ENCODE peak calls at places on chromosomes 13 and 19, in nine cellular contexts. One of them, this sample, is unnamed.

GRCh38 chr13:35804901-35805300 is 326.3 kb downstream of the DCLK1 start:
- DNase-seq in cardiac fibroblast: peak
- DNase-seq in CD4-positive, alpha-beta T cell: no peak
- DNase-seq in IMR-90: peak
- DNase-seq in heart left ventricle: no peak
- DNase-seq in neural crest cell: no peak
- DNase-seq in fibroblast of mammary gland: peak
- DNase-seq in AG09309: peak
- DNase-seq in mucosa of descending colon: no peak
- DNase-seq in this sample: no peak

GRCh38 chr19:50425581-50425980 is 6.8 kb downstream of the SPIB start:
- DNase-seq in IMR-90: no peak
- DNase-seq in AG09309: no peak
- DNase-seq in fibroblast of mammary gland: no peak
- DNase-seq in cardiac fibroblast: no peak
- DNase-seq in CD4-positive, alpha-beta T cell: no peak
- DNase-seq in neural crest cell: no peak
- DNase-seq in mucosa of descending colon: no peak
- DNase-seq in heart left ventricle: no peak
- DNase-seq in this sample: no peak

GRCh38 chr13:107866007-107866665 is 349.2 kb downstream of the LIG4 start:
- DNase-seq in IMR-90: peak
- DNase-seq in CD4-positive, alpha-beta T cell: no peak
- DNase-seq in neural crest cell: peak
- DNase-seq in AG09309: no peak
- DNase-seq in cardiac fibroblast: peak
- DNase-seq in mucosa of descending colon: no peak
- DNase-seq in fibroblast of mammary gland: no peak
- DNase-seq in heart left ventricle: no peak
- DNase-seq in this sample: no peak

GRCh38 chr13:65236841-65237418 is 1993.2 kb downstream of the PCDH9 start:
- DNase-seq in fibroblast of mammary gland: no peak
- DNase-seq in mucosa of descending colon: no peak
- DNase-seq in cardiac fibroblast: no peak
- DNase-seq in AG09309: no peak
- DNase-seq in IMR-90: no peak
- DNase-seq in heart left ventricle: no peak
- DNase-seq in CD4-positive, alpha-beta T cell: no peak
- DNase-seq in neural crest cell: no peak
- DNase-seq in this sample: no peak

GRCh38 chr19:39194832-39195542 is 1.8 kb upstream of the NCCRP1 start:
- DNase-seq in CD4-positive, alpha-beta T cell: no peak
- DNase-seq in neural crest cell: no peak
- DNase-seq in AG09309: no peak
- DNase-seq in mucosa of descending colon: no peak
- DNase-seq in IMR-90: no peak
- DNase-seq in fibroblast of mammary gland: no peak
- DNase-seq in heart left ventricle: no peak
- DNase-seq in cardiac fibroblast: no peak
- DNase-seq in this sample: no peak

GRCh38 chr13:80072231-80072630 is 268.7 kb downstream of the SPRY2 start:
- DNase-seq in CD4-positive, alpha-beta T cell: no peak
- DNase-seq in AG09309: no peak
- DNase-seq in neural crest cell: no peak
- DNase-seq in fibroblast of mammary gland: no peak
- DNase-seq in IMR-90: no peak
- DNase-seq in cardiac fibroblast: no peak
- DNase-seq in heart left ventricle: no peak
- DNase-seq in mucosa of descending colon: no peak
- DNase-seq in this sample: no peak

GRCh38 chr19:28864024-28864503 is 348.9 kb downstream of the UQCRFS1 start:
- DNase-seq in mucosa of descending colon: no peak
- DNase-seq in cardiac fibroblast: no peak
- DNase-seq in CD4-positive, alpha-beta T cell: no peak
- DNase-seq in IMR-90: no peak
- DNase-seq in AG09309: no peak
- DNase-seq in neural crest cell: no peak
- DNase-seq in heart left ventricle: no peak
- DNase-seq in fibroblast of mammary gland: no peak
- DNase-seq in this sample: no peak

GRCh38 chr13:46797468-46798237 is 692 bp upstream of the ESD start:
- DNase-seq in AG09309: no peak
- DNase-seq in IMR-90: peak
- DNase-seq in mucosa of descending colon: peak
- DNase-seq in cardiac fibroblast: no peak
- DNase-seq in neural crest cell: no peak
- DNase-seq in CD4-positive, alpha-beta T cell: no peak
- DNase-seq in heart left ventricle: no peak
- DNase-seq in fibroblast of mammary gland: peak
- DNase-seq in this sample: peak

GRCh38 chr13:98007001-98007400 is 53.5 kb downstream of the IPO5 start:
- DNase-seq in CD4-positive, alpha-beta T cell: no peak
- DNase-seq in cardiac fibroblast: no peak
- DNase-seq in fibroblast of mammary gland: no peak
- DNase-seq in heart left ventricle: no peak
- DNase-seq in mucosa of descending colon: no peak
- DNase-seq in AG09309: no peak
- DNase-seq in IMR-90: no peak
- DNase-seq in neural crest cell: no peak
- DNase-seq in this sample: no peak

GRCh38 chr13:84433024-84433423 is 550.8 kb upstream of the SLITRK1 start:
- DNase-seq in AG09309: no peak
- DNase-seq in IMR-90: peak
- DNase-seq in cardiac fibroblast: peak
- DNase-seq in neural crest cell: no peak
- DNase-seq in mucosa of descending colon: no peak
- DNase-seq in heart left ventricle: no peak
- DNase-seq in CD4-positive, alpha-beta T cell: no peak
- DNase-seq in fibroblast of mammary gland: peak
- DNase-seq in this sample: peak

GRCh38 chr19:55265723-55266386 is 7.0 kb upstream of the PPP6R1 start:
- DNase-seq in cardiac fibroblast: no peak
- DNase-seq in IMR-90: no peak
- DNase-seq in mucosa of descending colon: no peak
- DNase-seq in CD4-positive, alpha-beta T cell: no peak
- DNase-seq in heart left ventricle: no peak
- DNase-seq in AG09309: no peak
- DNase-seq in neural crest cell: no peak
- DNase-seq in fibroblast of mammary gland: no peak
- DNase-seq in this sample: no peak

GRCh38 chr19:55265173-55265572 is 6.4 kb upstream of the PPP6R1 start:
- DNase-seq in neural crest cell: no peak
- DNase-seq in fibroblast of mammary gland: no peak
- DNase-seq in heart left ventricle: no peak
- DNase-seq in IMR-90: no peak
- DNase-seq in AG09309: no peak
- DNase-seq in cardiac fibroblast: no peak
- DNase-seq in mucosa of descending colon: no peak
- DNase-seq in CD4-positive, alpha-beta T cell: no peak
- DNase-seq in this sample: no peak

GRCh38 chr19:55266840-55267239 is 8.0 kb upstream of the PPP6R1 start:
- DNase-seq in fibroblast of mammary gland: no peak
- DNase-seq in AG09309: no peak
- DNase-seq in IMR-90: no peak
- DNase-seq in CD4-positive, alpha-beta T cell: no peak
- DNase-seq in neural crest cell: no peak
- DNase-seq in mucosa of descending colon: no peak
- DNase-seq in cardiac fibroblast: no peak
- DNase-seq in heart left ventricle: no peak
- DNase-seq in this sample: no peak

GRCh38 chr19:55264531-55264930 is 5.7 kb upstream of the PPP6R1 start:
- DNase-seq in cardiac fibroblast: no peak
- DNase-seq in IMR-90: no peak
- DNase-seq in mucosa of descending colon: no peak
- DNase-seq in AG09309: no peak
- DNase-seq in CD4-positive, alpha-beta T cell: no peak
- DNase-seq in fibroblast of mammary gland: no peak
- DNase-seq in heart left ventricle: no peak
- DNase-seq in neural crest cell: no peak
- DNase-seq in this sample: no peak

GRCh38 chr19:55266404-55266803 is 7.6 kb upstream of the PPP6R1 start:
- DNase-seq in IMR-90: no peak
- DNase-seq in AG09309: no peak
- DNase-seq in heart left ventricle: no peak
- DNase-seq in fibroblast of mammary gland: no peak
- DNase-seq in mucosa of descending colon: no peak
- DNase-seq in CD4-positive, alpha-beta T cell: no peak
- DNase-seq in neural crest cell: no peak
- DNase-seq in cardiac fibroblast: no peak
- DNase-seq in this sample: no peak
- TF ChIP-seq CTCF in IMR-90: no peak
- TF ChIP-seq CTCF in AG09309: no peak
- TF ChIP-seq CTCF in heart left ventricle: no peak
- TF ChIP-seq CTCF in fibroblast of mammary gland: no peak
- TF ChIP-seq CTCF in mucosa of descending colon: no peak
- TF ChIP-seq CTCF in CD4-positive, alpha-beta T cell: no peak
- TF ChIP-seq CTCF in neural crest cell: no peak
- TF ChIP-seq CTCF in cardiac fibroblast: no peak
- TF ChIP-seq CTCF in this sample: no peak

DNA sequence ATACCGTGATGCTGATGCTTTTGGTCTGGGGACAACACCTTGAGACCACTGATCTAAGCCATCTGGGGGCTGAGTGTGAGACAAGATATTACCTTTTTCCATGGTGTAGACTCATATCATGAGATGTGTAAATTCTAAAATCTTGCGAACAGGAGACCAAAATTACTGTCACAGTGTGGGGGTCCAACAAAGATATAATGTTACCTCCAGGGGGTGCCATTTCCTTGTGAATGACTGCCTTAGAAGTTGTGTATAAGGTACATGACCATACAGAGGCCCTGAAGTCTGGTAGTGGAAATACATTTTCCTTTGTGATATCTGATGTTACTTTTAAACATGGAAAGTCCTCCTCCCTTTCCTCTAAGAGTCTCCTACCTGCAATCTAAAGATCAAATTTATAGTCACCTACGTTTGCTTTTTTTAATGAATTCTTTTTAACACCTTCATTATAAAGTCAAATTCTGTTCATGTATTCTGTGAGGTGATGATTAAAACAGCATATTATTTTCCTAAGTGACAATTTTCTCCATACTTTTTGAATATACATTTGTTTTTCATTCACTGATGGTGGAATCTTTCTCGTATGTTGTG is 113.5 kb downstream of the RFC3 start:
- DNase-seq in AG09309: peak
- DNase-seq in CD4-positive, alpha-beta T cell: no peak
- DNase-seq in mucosa of descending colon: peak
- DNase-seq in IMR-90: peak
- DNase-seq in cardiac fibroblast: peak
- DNase-seq in fibroblast of mammary gland: peak
- DNase-seq in neural crest cell: peak
- DNase-seq in heart left ventricle: peak
- DNase-seq in this sample: peak
- TF ChIP-seq CTCF in AG09309: peak
- TF ChIP-seq CTCF in CD4-positive, alpha-beta T cell: no peak
- TF ChIP-seq CTCF in mucosa of descending colon: no peak
- TF ChIP-seq CTCF in IMR-90: peak
- TF ChIP-seq CTCF in cardiac fibroblast: peak
- TF ChIP-seq CTCF in fibroblast of mammary gland: peak
- TF ChIP-seq CTCF in neural crest cell: peak
- TF ChIP-seq CTCF in heart left ventricle: peak
- TF ChIP-seq CTCF in this sample: peak

GRCh38 chr13:96796234-96796633 is 198.0 kb downstream of the OXGR1 start:
- DNase-seq in neural crest cell: no peak
- DNase-seq in CD4-positive, alpha-beta T cell: no peak
- DNase-seq in IMR-90: no peak
- DNase-seq in fibroblast of mammary gland: peak
- DNase-seq in mucosa of descending colon: no peak
- DNase-seq in cardiac fibroblast: peak
- DNase-seq in heart left ventricle: no peak
- DNase-seq in AG09309: no peak
- DNase-seq in this sample: no peak
- TF ChIP-seq CTCF in neural crest cell: peak
- TF ChIP-seq CTCF in CD4-positive, alpha-beta T cell: no peak
- TF ChIP-seq CTCF in IMR-90: no peak
- TF ChIP-seq CTCF in fibroblast of mammary gland: peak
- TF ChIP-seq CTCF in mucosa of descending colon: no peak
- TF ChIP-seq CTCF in cardiac fibroblast: peak
- TF ChIP-seq CTCF in heart left ventricle: no peak
- TF ChIP-seq CTCF in AG09309: no peak
- TF ChIP-seq CTCF in this sample: no peak

GRCh38 chr13:21670883-21671792 is at the start of gene FGF9:
- DNase-seq in IMR-90: peak
- DNase-seq in neural crest cell: peak
- DNase-seq in AG09309: peak
- DNase-seq in cardiac fibroblast: peak
- DNase-seq in CD4-positive, alpha-beta T cell: peak
- DNase-seq in mucosa of descending colon: peak
- DNase-seq in heart left ventricle: peak
- DNase-seq in fibroblast of mammary gland: peak
- DNase-seq in this sample: peak
- TF ChIP-seq CTCF in IMR-90: peak
- TF ChIP-seq CTCF in neural crest cell: no peak
- TF ChIP-seq CTCF in AG09309: no peak
- TF ChIP-seq CTCF in cardiac fibroblast: no peak
- TF ChIP-seq CTCF in CD4-positive, alpha-beta T cell: no peak
- TF ChIP-seq CTCF in mucosa of descending colon: no peak
- TF ChIP-seq CTCF in heart left ventricle: no peak
- TF ChIP-seq CTCF in fibroblast of mammary gland: no peak
- TF ChIP-seq CTCF in this sample: no peak

GRCh38 chr19:35715981-35716734 is 1.6 kb upstream of the KMT2B start:
- DNase-seq in mucosa of descending colon: peak
- DNase-seq in fibroblast of mammary gland: no peak
- DNase-seq in IMR-90: peak
- DNase-seq in neural crest cell: no peak
- DNase-seq in cardiac fibroblast: no peak
- DNase-seq in CD4-positive, alpha-beta T cell: no peak
- DNase-seq in AG09309: no peak
- DNase-seq in heart left ventricle: peak
- DNase-seq in this sample: peak

GRCh38 chr19:35713904-35714440 is 3.8 kb upstream of the KMT2B start:
- DNase-seq in fibroblast of mammary gland: no peak
- DNase-seq in neural crest cell: no peak
- DNase-seq in AG09309: no peak
- DNase-seq in cardiac fibroblast: no peak
- DNase-seq in mucosa of descending colon: no peak
- DNase-seq in IMR-90: no peak
- DNase-seq in heart left ventricle: no peak
- DNase-seq in CD4-positive, alpha-beta T cell: no peak
- DNase-seq in this sample: no peak

GRCh38 chr19:35712910-35713845 is 4.6 kb upstream of the KMT2B start:
- DNase-seq in IMR-90: no peak
- DNase-seq in neural crest cell: no peak
- DNase-seq in CD4-positive, alpha-beta T cell: no peak
- DNase-seq in heart left ventricle: no peak
- DNase-seq in fibroblast of mammary gland: peak
- DNase-seq in AG09309: no peak
- DNase-seq in cardiac fibroblast: no peak
- DNase-seq in mucosa of descending colon: no peak
- DNase-seq in this sample: no peak

GRCh38 chr19:35715355-35715809 is 2.4 kb upstream of the KMT2B start:
- DNase-seq in cardiac fibroblast: no peak
- DNase-seq in neural crest cell: no peak
- DNase-seq in fibroblast of mammary gland: no peak
- DNase-seq in mucosa of descending colon: no peak
- DNase-seq in CD4-positive, alpha-beta T cell: no peak
- DNase-seq in IMR-90: no peak
- DNase-seq in AG09309: no peak
- DNase-seq in heart left ventricle: no peak
- DNase-seq in this sample: no peak

GRCh38 chr19:35714601-35715354 is 3.0 kb upstream of the KMT2B start:
- DNase-seq in heart left ventricle: no peak
- DNase-seq in mucosa of descending colon: no peak
- DNase-seq in neural crest cell: no peak
- DNase-seq in IMR-90: no peak
- DNase-seq in AG09309: no peak
- DNase-seq in fibroblast of mammary gland: no peak
- DNase-seq in cardiac fibroblast: no peak
- DNase-seq in CD4-positive, alpha-beta T cell: no peak
- DNase-seq in this sample: no peak
- TF ChIP-seq CTCF in heart left ventricle: no peak
- TF ChIP-seq CTCF in mucosa of descending colon: no peak
- TF ChIP-seq CTCF in neural crest cell: no peak
- TF ChIP-seq CTCF in IMR-90: no peak
- TF ChIP-seq CTCF in AG09309: no peak
- TF ChIP-seq CTCF in fibroblast of mammary gland: no peak
- TF ChIP-seq CTCF in cardiac fibroblast: no peak
- TF ChIP-seq CTCF in CD4-positive, alpha-beta T cell: no peak
- TF ChIP-seq CTCF in this sample: no peak

This sample was measured in HFFc6.